ENCODE peak calls at places on chromosomes 2 and 18, in nine cellular contexts. T is fibroblast of lung; L is pancreas; I is activated naive CD4-positive, alpha-beta T cell treated with Interleukin-2 at 50 U/mL for 16 hours; V is left ventricle myocardium superior; A is G401; E is HS-5; P is Calu3; N is C1 segment of cervical spinal cord. S is an unnamed sample.

GRCh38 chr2:932320-933221 is 18.1 kb upstream of the SNTG2 start:
- DNase-seq in L (no peak), I (no peak), V (no peak), N (no peak), T (no peak), P (no peak), E (no peak), A (no peak), S (no peak)

GRCh38 chr2:201827621-201828020 is 21.3 kb downstream of the CDK15 start:
- DNase-seq in L (no peak), P (no peak), V (no peak), N (no peak), E (no peak), I (no peak), T (no peak), A (no peak), S (no peak)

GRCh38 chr2:101793277-101793969 is 95.9 kb downstream of the MAP4K4 start:
- DNase-seq in P (no peak), A (peak), N (peak), V (peak), I (no peak), L (no peak), E (no peak), T (peak), S (no peak)

GRCh38 chr2:121288454-121289231 is 3.6 kb upstream of the TFCP2L1 start:
- DNase-seq in L (no peak), T (no peak), N (no peak), P (no peak), A (no peak), E (no peak), I (no peak), V (no peak), S (no peak)

GRCh38 chr2:200104015-200104414 is 148.6 kb downstream of the MAIP1 start:
- DNase-seq in T (peak), P (no peak), I (no peak), N (no peak), L (no peak), A (no peak), V (no peak), E (peak), S (no peak)

GRCh38 chr2:42249887-42250286 is 80.7 kb downstream of the EML4 start:
- DNase-seq in N (no peak), T (no peak), V (no peak), I (no peak), E (no peak), P (peak), L (no peak), A (peak), S (no peak)

GRCh38 chr18:77478619-77479018 is 229.0 kb downstream of the GALR1 start:
- DNase-seq in N (no peak), I (no peak), L (no peak), T (no peak), P (no peak), V (no peak), A (no peak), E (no peak), S (no peak)

GRCh38 chr2:164657129-164657528 is 35.8 kb upstream of the GRB14 start:
- DNase-seq in I (no peak), V (no peak), T (no peak), P (no peak), N (no peak), L (no peak), E (peak), A (no peak), S (no peak)

GRCh38 chr2:161307676-161308075 is 549 bp upstream of the PSMD14 start:
- DNase-seq in V (no peak), A (no peak), L (no peak), P (no peak), N (no peak), T (peak), I (no peak), E (no peak), S (no peak)

GRCh38 chr2:72782520-72782919 is 43.3 kb downstream of the EXOC6B start:
- DNase-seq in L (no peak), P (no peak), V (no peak), A (no peak), E (no peak), N (no peak), I (no peak), T (no peak), S (no peak)

GRCh38 chr2:225694664-225695063 is 295.2 kb downstream of the NYAP2 start:
- DNase-seq in L (no peak), I (no peak), P (no peak), T (peak), V (no peak), N (no peak), E (no peak), A (no peak), S (no peak)

GRCh38 chr18:10142496-10143160 is 228.8 kb downstream of the VAPA start:
- DNase-seq in T (peak), N (no peak), L (no peak), E (no peak), I (no peak), P (peak), V (peak), A (no peak), S (no peak)

GRCh38 chr18:79715280-79715679 is 35.7 kb downstream of the CTDP1 start:
- DNase-seq in T (no peak), I (no peak), E (no peak), V (no peak), L (no peak), N (no peak), A (no peak), P (no peak), S (no peak)

GRCh38 chr2:97673915-97674283 is 4.4 kb downstream of the C2orf92 start:
- DNase-seq in P (no peak), A (no peak), L (no peak), N (no peak), I (peak), E (no peak), V (no peak), T (no peak), S (no peak)

GRCh38 chr18:907171-907879 is 2.7 kb downstream of the ADCYAP1 start:
- DNase-seq in N (peak), V (peak), I (no peak), P (no peak), T (no peak), A (peak), E (no peak), L (peak), S (no peak)

GRCh38 chr18:12015697-12016062 is 34.4 kb downstream of the IMPA2 start:
- DNase-seq in L (no peak), V (peak), P (no peak), T (peak), I (no peak), N (no peak), E (no peak), A (peak), S (no peak)

GRCh38 chr2:23711979-23712755 is 214.8 kb downstream of the ATAD2B start:
- DNase-seq in I (no peak), V (peak), E (no peak), T (peak), L (no peak), N (no peak), A (no peak), P (no peak), S (no peak)

GRCh38 chr18:41737218-41737617 is 217.8 kb upstream of the PIK3C3 start:
- DNase-seq in I (no peak), E (no peak), L (no peak), A (no peak), P (no peak), V (no peak), T (no peak), N (no peak), S (no peak)

GRCh38 chr2:203869610-203870042 is 2.1 kb downstream of the CTLA4 start:
- DNase-seq in V (no peak), E (no peak), P (no peak), I (peak), T (no peak), L (no peak), N (no peak), A (no peak), S (no peak)

GRCh38 chr2:198134287-198134955 is 330.0 kb downstream of the PLCL1 start:
- DNase-seq in T (no peak), A (no peak), E (peak), V (no peak), P (no peak), I (no peak), L (no peak), N (no peak), S (no peak)

GRCh38 chr18:32300914-32301313 is 111.1 kb downstream of the MEP1B start:
- DNase-seq in N (no peak), L (no peak), E (no peak), V (no peak), I (no peak), P (no peak), A (no peak), T (peak), S (no peak)

GRCh38 chr2:52269696-52270485 is 1238.0 kb upstream of the NRXN1 start:
- DNase-seq in V (no peak), P (no peak), N (no peak), A (no peak), T (peak), L (no peak), E (peak), I (no peak), S (no peak)

S was measured in GM19239.